ENCODE peak calls at places on chromosome 14, in six cellular contexts. One of them, this sample, is unnamed.

GRCh38 chr14:103563089-103563620 is 395 bp downstream of the COA8 start:
- DNase-seq in H1: no peak
- DNase-seq in H9: no peak
- DNase-seq in mesendoderm: no peak
- DNase-seq in mesenchymal stem cell: no peak
- DNase-seq in IMR-90: no peak
- DNase-seq in this sample: no peak

GRCh38 chr14:103188691-103189480 is 65.6 kb downstream of the TNFAIP2 start:
- DNase-seq in H1: no peak
- DNase-seq in IMR-90: no peak
- DNase-seq in H9: peak; percentile 67
- DNase-seq in mesendoderm: no peak
- DNase-seq in mesenchymal stem cell: peak; percentile 17
- DNase-seq in this sample: no peak

GRCh38 chr14:51356381-51356780 is 116.3 kb downstream of the TMX1 start:
- DNase-seq in H9: no peak
- DNase-seq in mesendoderm: no peak
- DNase-seq in mesenchymal stem cell: no peak
- DNase-seq in IMR-90: no peak
- DNase-seq in H1: no peak
- DNase-seq in this sample: no peak

GRCh38 chr14:23186913-23187654 is 3.6 kb upstream of the SLC7A8 start:
- DNase-seq in IMR-90: peak; percentile 76
- DNase-seq in H1: no peak
- DNase-seq in mesendoderm: peak; percentile 66
- DNase-seq in mesenchymal stem cell: peak; percentile 71
- DNase-seq in H9: no peak
- DNase-seq in this sample: no peak

GRCh38 chr14:102909462-102909861 is 13.0 kb upstream of the AMN start:
- DNase-seq in H9: no peak
- DNase-seq in IMR-90: no peak
- DNase-seq in mesendoderm: no peak
- DNase-seq in mesenchymal stem cell: no peak
- DNase-seq in H1: no peak
- DNase-seq in this sample: no peak

GRCh38 chr14:33229269-33229924 is 290.7 kb downstream of the NPAS3 start:
- DNase-seq in H9: no peak
- DNase-seq in mesendoderm: no peak
- DNase-seq in IMR-90: no peak
- DNase-seq in mesenchymal stem cell: peak; percentile 44
- DNase-seq in H1: no peak
- DNase-seq in this sample: no peak

GRCh38 chr14:51319181-51319597 is 79.1 kb downstream of the TMX1 start:
- DNase-seq in H9: no peak
- DNase-seq in mesenchymal stem cell: no peak
- DNase-seq in IMR-90: no peak
- DNase-seq in H1: no peak
- DNase-seq in mesendoderm: peak; percentile 18
- DNase-seq in this sample: no peak

GRCh38 chr14:22177870-22178269 is 411.2 kb downstream of the DAD1 start:
- DNase-seq in mesenchymal stem cell: no peak
- DNase-seq in H9: no peak
- DNase-seq in IMR-90: peak; percentile 45
- DNase-seq in mesendoderm: no peak
- DNase-seq in H1: no peak
- DNase-seq in this sample: no peak

GRCh38 chr14:95071649-95072256 is 85.6 kb downstream of the DICER1 start:
- DNase-seq in H9: no peak
- DNase-seq in H1: no peak
- DNase-seq in mesendoderm: no peak
- DNase-seq in IMR-90: no peak
- DNase-seq in mesenchymal stem cell: no peak
- DNase-seq in this sample: peak; percentile 24

DNA sequence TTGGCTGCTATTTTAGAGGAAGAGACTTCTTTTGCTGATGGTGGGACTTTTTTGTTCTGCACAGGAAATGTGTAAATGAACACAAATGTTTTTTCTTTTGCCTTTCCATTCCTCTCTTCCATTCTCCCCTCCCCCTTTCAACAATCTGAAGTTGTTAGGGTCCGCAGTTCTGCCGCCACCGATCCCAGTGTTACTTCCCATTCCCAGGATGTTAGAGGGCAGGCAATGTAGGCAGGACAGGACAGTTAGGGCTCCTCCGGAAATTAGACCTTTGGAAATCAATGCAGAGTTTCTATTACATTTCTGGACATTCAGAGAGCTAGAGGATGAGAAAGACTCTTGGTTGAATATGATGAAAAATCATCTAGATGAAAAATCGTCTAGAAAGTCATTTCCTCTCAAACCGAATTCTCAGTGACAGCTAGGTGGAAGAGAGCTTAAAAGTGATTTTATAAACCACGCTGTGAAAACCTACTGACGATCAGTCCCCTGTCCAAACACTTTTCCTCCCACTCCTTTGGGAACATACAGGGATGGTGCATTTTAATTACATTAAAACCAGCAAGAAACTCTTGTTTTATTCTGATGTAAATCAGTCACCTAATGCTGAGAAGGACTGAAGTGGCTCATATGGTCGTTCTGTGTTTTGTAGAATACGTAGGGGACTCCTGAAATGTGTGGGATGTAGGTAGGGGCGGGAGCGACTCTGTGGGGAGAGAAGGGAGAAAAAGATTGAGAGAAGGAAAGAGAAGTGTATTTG is 17.9 kb downstream of the FOXG1 start:
- DNase-seq in mesenchymal stem cell: no peak
- DNase-seq in mesendoderm: no peak
- DNase-seq in H1: no peak
- DNase-seq in IMR-90: no peak
- DNase-seq in H9: no peak
- DNase-seq in this sample: no peak
- H3K4me2 ChIP-seq in mesenchymal stem cell: peak overlapping the region; percentile 99
- H3K4me2 ChIP-seq in mesendoderm: peak overlapping the region; percentile 77
- H3K4me2 ChIP-seq in H1: peak overlapping the region; percentile 88
- H3K4me2 ChIP-seq in IMR-90: no peak overlapping the region
- H3K4me2 ChIP-seq in H9: peak overlapping the region; percentile 67
- H3K4me2 ChIP-seq in this sample: peak overlapping the region; percentile 81

DNA sequence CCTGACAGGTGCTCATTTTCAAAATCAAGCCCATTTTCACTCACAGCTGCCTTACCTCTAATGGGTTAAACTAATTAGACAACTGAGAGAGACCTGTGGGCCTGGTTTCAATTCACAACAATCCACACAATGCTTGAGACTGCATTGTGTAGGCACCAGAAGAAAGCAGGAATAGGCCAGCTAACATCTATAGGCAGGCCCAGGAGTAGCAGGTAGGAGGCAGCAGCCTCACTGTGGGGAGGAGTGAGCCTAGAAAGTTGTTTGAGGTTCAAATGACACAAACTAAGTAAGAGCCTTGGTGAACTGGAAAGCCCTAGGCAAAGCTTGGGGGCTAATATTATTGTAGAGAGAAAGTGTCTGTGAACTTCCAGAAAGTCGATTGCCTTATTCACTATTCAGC is 289.5 kb upstream of the CCDC196 start:
- DNase-seq in IMR-90: no peak
- DNase-seq in mesendoderm: no peak
- DNase-seq in mesenchymal stem cell: no peak
- DNase-seq in H9: no peak
- DNase-seq in H1: no peak
- DNase-seq in this sample: no peak
- H2BK15ac ChIP-seq in IMR-90: no peak overlapping the region
- H2BK15ac ChIP-seq in mesendoderm: no peak overlapping the region
- H2BK15ac ChIP-seq in mesenchymal stem cell: no peak overlapping the region
- H2BK15ac ChIP-seq in H9: no peak overlapping the region
- H2BK15ac ChIP-seq in H1: no peak overlapping the region
- H2BK15ac ChIP-seq in this sample: no peak overlapping the region

DNA sequence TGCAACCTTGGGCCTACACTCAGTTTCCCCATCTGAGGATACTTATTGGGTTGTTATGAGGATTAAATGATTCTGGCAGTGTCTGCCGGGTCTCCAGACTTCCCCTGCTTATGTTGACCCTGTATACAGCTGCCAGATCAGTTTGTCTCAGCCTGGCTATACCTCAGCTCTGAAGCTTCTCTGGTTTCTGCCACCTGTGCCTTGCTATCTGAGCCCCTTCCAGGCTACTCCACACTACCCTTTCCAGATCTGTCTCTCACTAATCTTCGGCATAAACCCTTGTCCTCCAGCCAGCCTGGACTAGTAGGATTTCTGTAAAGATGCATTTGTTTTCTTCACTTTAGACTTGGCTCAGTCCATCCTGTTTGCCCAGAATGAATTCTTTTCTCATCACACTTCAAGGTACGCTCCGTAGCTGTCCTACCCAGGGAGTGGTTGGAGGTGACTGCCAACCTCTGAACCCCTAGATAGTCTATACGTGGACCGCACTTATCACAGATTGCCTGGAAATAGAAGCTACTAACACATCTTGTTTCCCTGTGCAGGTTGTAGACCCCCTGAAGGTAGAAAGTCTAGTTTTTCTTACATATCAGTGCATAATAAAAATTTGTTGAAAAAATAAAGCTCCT is 422.4 kb downstream of the RAD51B start:
- DNase-seq in mesendoderm: no peak
- DNase-seq in H1: no peak
- DNase-seq in H9: no peak
- DNase-seq in IMR-90: no peak
- DNase-seq in mesenchymal stem cell: no peak
- DNase-seq in this sample: no peak
- H4K8ac ChIP-seq in mesendoderm: no peak overlapping the region
- H4K8ac ChIP-seq in H1: no peak overlapping the region
- H4K8ac ChIP-seq in H9: no peak overlapping the region
- H4K8ac ChIP-seq in IMR-90: no peak overlapping the region
- H4K8ac ChIP-seq in mesenchymal stem cell: peak overlapping the region; percentile 33
- H4K8ac ChIP-seq in this sample: no peak overlapping the region

DNA sequence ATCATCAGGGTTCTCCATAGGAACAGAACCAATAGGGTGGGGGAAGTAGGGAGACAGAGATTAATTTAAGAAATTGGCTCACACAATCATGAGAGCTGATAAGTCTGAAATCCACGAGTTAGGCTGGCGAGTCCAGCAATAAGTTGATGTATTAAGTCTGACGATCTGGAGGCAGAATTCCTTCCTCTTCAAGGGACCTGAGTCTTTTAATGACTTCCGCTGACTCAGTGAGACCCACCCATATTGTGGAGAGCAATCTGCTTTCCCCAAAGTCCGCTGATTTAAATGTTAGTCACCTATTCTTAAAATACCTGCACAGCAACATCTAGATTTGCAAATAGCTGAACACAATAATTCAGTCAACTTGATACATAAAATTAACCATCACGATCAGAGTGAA is 97.8 kb downstream of the SPTSSA start:
- DNase-seq in H1: no peak
- DNase-seq in H9: no peak
- DNase-seq in mesenchymal stem cell: no peak
- DNase-seq in mesendoderm: no peak
- DNase-seq in IMR-90: no peak
- DNase-seq in this sample: no peak
- H3K4me2 ChIP-seq in H1: no peak overlapping the region
- H3K4me2 ChIP-seq in H9: no peak overlapping the region
- H3K4me2 ChIP-seq in mesenchymal stem cell: no peak overlapping the region
- H3K4me2 ChIP-seq in mesendoderm: no peak overlapping the region
- H3K4me2 ChIP-seq in IMR-90: no peak overlapping the region
- H3K4me2 ChIP-seq in this sample: no peak overlapping the region

GRCh38 chr14:71399057-71399487 is 491.8 kb downstream of the PCNX1 start:
- DNase-seq in IMR-90: peak; percentile 33
- DNase-seq in mesenchymal stem cell: no peak
- DNase-seq in H9: no peak
- DNase-seq in mesendoderm: no peak
- DNase-seq in H1: no peak
- DNase-seq in this sample: no peak
- H2BK15ac ChIP-seq in IMR-90: no peak overlapping the region
- H2BK15ac ChIP-seq in mesenchymal stem cell: peak overlapping the region; percentile 3
- H2BK15ac ChIP-seq in H9: no peak overlapping the region
- H2BK15ac ChIP-seq in mesendoderm: no peak overlapping the region
- H2BK15ac ChIP-seq in H1: no peak overlapping the region
- H2BK15ac ChIP-seq in this sample: no peak overlapping the region

GRCh38 chr14:65255029-65255545 is 152.8 kb upstream of the MAX start:
- DNase-seq in H1: no peak
- DNase-seq in H9: no peak
- DNase-seq in IMR-90: peak; percentile 82
- DNase-seq in mesendoderm: peak; percentile 90
- DNase-seq in mesenchymal stem cell: peak; percentile 63
- DNase-seq in this sample: no peak

GRCh38 chr14:65256714-65257113 is 154.4 kb upstream of the MAX start:
- DNase-seq in IMR-90: no peak
- DNase-seq in mesendoderm: no peak
- DNase-seq in H9: no peak
- DNase-seq in H1: no peak
- DNase-seq in mesenchymal stem cell: no peak
- DNase-seq in this sample: no peak

GRCh38 chr14:65257405-65257804 is 155.1 kb upstream of the MAX start:
- DNase-seq in mesendoderm: peak; percentile 34
- DNase-seq in H9: no peak
- DNase-seq in IMR-90: no peak
- DNase-seq in H1: no peak
- DNase-seq in mesenchymal stem cell: no peak
- DNase-seq in this sample: no peak

GRCh38 chr14:65258391-65258790 is 154.1 kb upstream of the FUT8 start:
- DNase-seq in H1: no peak
- DNase-seq in H9: no peak
- DNase-seq in mesenchymal stem cell: peak; percentile 46
- DNase-seq in mesendoderm: peak; percentile 89
- DNase-seq in IMR-90: peak; percentile 79
- DNase-seq in this sample: no peak

GRCh38 chr14:65255583-65256443 is 153.5 kb upstream of the MAX start:
- DNase-seq in mesendoderm: peak; percentile 98
- DNase-seq in H1: peak; percentile 63
- DNase-seq in mesenchymal stem cell: peak; percentile 22
- DNase-seq in IMR-90: no peak
- DNase-seq in H9: peak; percentile 96
- DNase-seq in this sample: no peak
- H4K8ac ChIP-seq in mesendoderm: no peak overlapping the region
- H4K8ac ChIP-seq in H1: no peak overlapping the region
- H4K8ac ChIP-seq in mesenchymal stem cell: peak overlapping the region; percentile 43
- H4K8ac ChIP-seq in IMR-90: peak overlapping the region; percentile 76
- H4K8ac ChIP-seq in H9: no peak overlapping the region
- H4K8ac ChIP-seq in this sample: no peak overlapping the region

DNA sequence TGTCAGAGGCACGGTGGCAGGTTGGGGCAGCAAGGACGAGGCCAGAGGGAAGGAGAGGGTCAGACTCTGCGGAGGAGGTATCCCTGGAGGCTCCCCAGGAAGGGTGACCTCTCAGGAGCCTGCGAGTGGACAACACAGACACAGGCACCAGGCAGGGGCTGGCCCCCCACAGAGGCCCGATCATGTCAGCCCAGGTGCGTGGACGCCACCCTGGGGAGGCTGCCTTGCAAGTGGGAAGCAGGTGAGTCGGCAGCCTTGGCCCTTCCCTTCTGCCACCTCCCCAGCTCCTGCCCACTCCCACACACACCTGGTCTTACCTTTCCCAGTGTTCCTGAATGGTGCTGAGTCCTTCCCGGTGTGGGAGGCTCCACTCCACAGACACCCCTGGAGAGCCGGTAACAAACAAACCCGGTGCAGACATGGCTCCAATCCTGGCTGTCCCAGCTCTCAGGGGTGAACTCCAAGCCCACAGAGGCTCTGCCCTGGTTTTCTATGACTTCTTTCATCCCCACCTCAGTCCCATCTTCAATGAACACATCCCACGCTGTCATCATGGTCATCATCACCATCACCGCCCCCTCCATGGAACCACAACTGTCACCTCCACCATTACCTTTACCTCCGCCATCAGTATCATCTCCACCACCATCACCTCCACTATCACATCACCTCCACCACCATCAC is 5.2 kb downstream of the ZBTB42 start:
- DNase-seq in H1: no peak
- DNase-seq in mesendoderm: no peak
- DNase-seq in IMR-90: no peak
- DNase-seq in H9: no peak
- DNase-seq in mesenchymal stem cell: no peak
- DNase-seq in this sample: no peak
- H3K4me2 ChIP-seq in H1: no peak overlapping the region
- H3K4me2 ChIP-seq in mesendoderm: no peak overlapping the region
- H3K4me2 ChIP-seq in IMR-90: no peak overlapping the region
- H3K4me2 ChIP-seq in H9: no peak overlapping the region
- H3K4me2 ChIP-seq in mesenchymal stem cell: no peak overlapping the region
- H3K4me2 ChIP-seq in this sample: no peak overlapping the region

This sample was measured in neuronal stem cell.